ENCODE peak calls at places on chromosomes 12 and 14, in nine cellular contexts. Z is HepG2; O is RWPE2; F is CD8-positive, alpha-beta T cell; Y is nephron progenitor cell; V is ascending aorta; L is NB4; P is mucosa of descending colon; B is progenitor cell of endocrine pancreas. X is an unnamed sample.

GRCh38 chr14:70094106-70094505 is 94.6 kb downstream of the SLC8A3 start:
- DNase-seq in Y (no peak), O (no peak), B (no peak), L (no peak), P (no peak), F (no peak), V (no peak), Z (no peak), X (no peak)

GRCh38 chr14:79011091-79011919 is 841.1 kb downstream of the NRXN3 start:
- DNase-seq in F (no peak), L (peak), O (peak), Y (peak), V (no peak), P (no peak), Z (peak), B (no peak), X (no peak)

GRCh38 chr14:24249230-24250021 is 7.0 kb upstream of the TINF2 start:
- DNase-seq in L (no peak), O (no peak), F (no peak), V (no peak), Y (no peak), Z (no peak), P (peak), B (no peak), X (no peak)

GRCh38 chr12:21764063-21764462 is 10.4 kb downstream of the KCNJ8 start:
- DNase-seq in O (no peak), V (no peak), F (no peak), P (no peak), Y (no peak), L (no peak), Z (no peak), B (no peak), X (no peak)

GRCh38 chr14:99067141-99067920 is 204.7 kb downstream of the BCL11B start:
- DNase-seq in Z (no peak), B (no peak), F (no peak), V (no peak), O (no peak), Y (no peak), P (no peak), L (no peak), X (no peak)

GRCh38 chr12:110565919-110566871 is 16.9 kb downstream of the PPTC7 start:
- DNase-seq in B (no peak), V (no peak), O (no peak), Y (no peak), L (no peak), F (no peak), P (no peak), Z (peak), X (no peak)

GRCh38 chr12:46874642-46875041 is 48.8 kb upstream of the SLC38A4 start:
- DNase-seq in V (no peak), F (no peak), Y (no peak), Z (no peak), B (no peak), P (no peak), O (no peak), L (no peak), X (no peak)

GRCh38 chr12:51372021-51372420 is 19.2 kb downstream of the GALNT6 start:
- DNase-seq in O (no peak), Y (no peak), B (no peak), F (no peak), L (no peak), P (no peak), V (no peak), Z (no peak), X (no peak)

GRCh38 chr12:6946033-6946919 is 2.5 kb downstream of the C12orf57 start:
- DNase-seq in Y (peak), F (no peak), P (peak), O (peak), L (no peak), V (no peak), Z (peak), B (peak), X (no peak)

GRCh38 chr12:32134144-32134888 is 27.7 kb downstream of the BICD1 start:
- DNase-seq in O (no peak), F (peak), V (no peak), Z (no peak), Y (no peak), B (no peak), P (no peak), L (peak), X (no peak)

GRCh38 chr12:71014180-71014785 is 93.7 kb upstream of the PTPRR start:
- DNase-seq in V (no peak), F (no peak), Y (no peak), O (no peak), P (no peak), B (no peak), L (peak), Z (peak), X (no peak)

GRCh38 chr12:132836803-132837331 is 8.2 kb upstream of the GOLGA3 start:
- DNase-seq in F (no peak), P (no peak), O (no peak), Y (no peak), B (no peak), L (no peak), Z (no peak), V (no peak), X (no peak)

GRCh38 chr14:52789118-52789517 is 2.3 kb downstream of the GNPNAT1 start:
- DNase-seq in F (no peak), L (peak), B (no peak), Z (no peak), O (no peak), P (no peak), Y (no peak), V (no peak), X (no peak)

GRCh38 chr14:106841701-106842100 is 1315.3 kb downstream of the TMEM121 start:
- DNase-seq in O (no peak), Y (no peak), F (no peak), V (no peak), B (no peak), P (no peak), L (no peak), Z (no peak), X (no peak)

GRCh38 chr12:105330938-105331804 is 680 bp downstream of the C12orf75 start:
- DNase-seq in L (peak), B (peak), Z (no peak), P (peak), O (no peak), F (peak), Y (peak), V (no peak), X (no peak)

GRCh38 chr14:64734990-64735389 is 30.8 kb downstream of the PLEKHG3 start:
- DNase-seq in Y (no peak), L (no peak), F (no peak), V (no peak), Z (no peak), O (peak), B (no peak), P (peak), X (no peak)

GRCh38 chr14:74792249-74793039 is 29.3 kb downstream of the YLPM1 start:
- DNase-seq in Z (no peak), F (no peak), O (no peak), V (no peak), P (no peak), L (no peak), Y (no peak), B (no peak), X (no peak)

GRCh38 chr12:109098671-109099070 is 1.3 kb downstream of the UNG start:
- DNase-seq in Z (no peak), Y (no peak), O (no peak), B (no peak), F (no peak), L (no peak), V (no peak), P (no peak), X (no peak)

GRCh38 chr12:46556820-46557524 is 184.4 kb upstream of the SLC38A2 start:
- DNase-seq in Y (no peak), P (no peak), F (no peak), Z (no peak), L (no peak), V (no peak), B (no peak), O (no peak), X (no peak)

GRCh38 chr14:93008381-93008780 is 85.4 kb downstream of the CHGA start:
- DNase-seq in Z (no peak), L (no peak), V (no peak), F (no peak), B (no peak), P (peak), O (no peak), Y (no peak), X (no peak)

GRCh38 chr12:69059465-69060457 is 126.8 kb upstream of the CPM start:
- DNase-seq in L (peak), B (no peak), O (no peak), Z (no peak), V (no peak), P (no peak), Y (no peak), F (no peak), X (no peak)

GRCh38 chr12:109459247-109459646 is 17.9 kb downstream of the KCTD10 start:
- DNase-seq in L (no peak), F (no peak), P (no peak), O (no peak), Y (no peak), Z (no peak), V (no peak), B (no peak), X (no peak)

GRCh38 chr12:120971299-120972180 is 6.8 kb upstream of the HNF1A start:
- DNase-seq in B (no peak), L (peak), Y (no peak), F (peak), P (peak), O (no peak), V (no peak), Z (peak), X (no peak)

GRCh38 chr12:105365231-105365630 is 34.7 kb downstream of the C12orf75 start:
- DNase-seq in V (no peak), Z (no peak), P (no peak), B (no peak), F (no peak), L (no peak), Y (no peak), O (no peak), X (no peak)

GRCh38 chr14:93981874-93982683 is 5.7 kb upstream of the ASB2 start:
- DNase-seq in L (no peak), P (no peak), Y (no peak), F (no peak), B (no peak), Z (no peak), V (no peak), O (no peak), X (peak)

GRCh38 chr14:50311337-50311973 is 574 bp downstream of the L2HGDH start:
- DNase-seq in V (no peak), Z (peak), O (no peak), Y (peak), P (no peak), B (no peak), L (no peak), F (no peak), X (no peak)

GRCh38 chr14:93936245-93936644 is 9.1 kb downstream of the FAM181A start:
- DNase-seq in Y (no peak), F (no peak), B (no peak), P (no peak), L (peak), O (no peak), V (no peak), Z (no peak), X (no peak)

GRCh38 chr12:74043343-74043742 is 494.3 kb upstream of the ATXN7L3B start:
- DNase-seq in O (no peak), F (no peak), Y (no peak), Z (no peak), B (no peak), L (no peak), P (no peak), V (no peak), X (no peak)

GRCh38 chr12:12717586-12718381 is 616 bp downstream of the CDKN1B start:
- DNase-seq in Y (peak), V (no peak), F (no peak), B (peak), Z (no peak), O (no peak), P (peak), L (peak), X (no peak)

GRCh38 chr12:83506841-83507240 is 820.1 kb downstream of the TMTC2 start:
- DNase-seq in F (no peak), L (no peak), V (no peak), Z (no peak), B (no peak), Y (no peak), O (no peak), P (no peak), X (no peak)

GRCh38 chr14:32808574-32809098 is 130.0 kb upstream of the NPAS3 start:
- DNase-seq in L (no peak), O (no peak), V (no peak), B (no peak), P (no peak), Y (no peak), Z (no peak), F (no peak), X (no peak)

GRCh38 chr12:100858658-100859057 is 64.1 kb downstream of the ANO4 start:
- DNase-seq in L (no peak), F (no peak), O (no peak), B (no peak), P (no peak), V (no peak), Z (no peak), Y (no peak), X (no peak)

GRCh38 chr12:58774008-58774407 is 146.3 kb downstream of the LRIG3 start:
- DNase-seq in L (no peak), Y (no peak), P (no peak), B (no peak), V (no peak), F (no peak), Z (no peak), O (no peak), X (no peak)

GRCh38 chr12:590206-590750 is 73.0 kb downstream of the NINJ2 start:
- DNase-seq in F (no peak), B (no peak), Z (no peak), V (no peak), L (no peak), O (no peak), P (no peak), Y (no peak), X (peak)

DNA sequence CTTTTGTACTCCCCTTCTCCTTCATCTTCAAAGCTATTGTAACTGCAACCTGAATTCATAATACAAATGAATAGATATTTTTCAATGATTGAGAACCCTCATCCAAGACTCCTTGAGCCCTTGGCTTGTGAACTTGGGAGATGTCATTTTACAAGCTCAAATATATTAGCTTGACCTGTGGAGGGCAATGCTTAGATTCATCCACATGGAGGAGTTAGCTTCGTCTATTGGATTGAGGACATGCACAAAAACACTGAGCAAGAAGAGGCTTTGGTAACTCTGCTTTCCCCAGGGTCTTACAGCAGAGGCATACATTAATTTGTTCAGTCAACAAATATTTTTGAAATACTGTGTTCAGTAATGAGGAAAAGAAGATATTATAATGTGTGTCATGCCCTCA is 101.1 kb downstream of the OTOGL start:
- DNase-seq in F (no peak), Z (no peak), V (no peak), Y (no peak), O (no peak), P (no peak), B (no peak), L (no peak), X (no peak)
- TF ChIP-seq CTCF in F (no peak), Z (no peak), V (no peak), Y (no peak), O (no peak), P (no peak), B (no peak), L (no peak), X (no peak)

DNA sequence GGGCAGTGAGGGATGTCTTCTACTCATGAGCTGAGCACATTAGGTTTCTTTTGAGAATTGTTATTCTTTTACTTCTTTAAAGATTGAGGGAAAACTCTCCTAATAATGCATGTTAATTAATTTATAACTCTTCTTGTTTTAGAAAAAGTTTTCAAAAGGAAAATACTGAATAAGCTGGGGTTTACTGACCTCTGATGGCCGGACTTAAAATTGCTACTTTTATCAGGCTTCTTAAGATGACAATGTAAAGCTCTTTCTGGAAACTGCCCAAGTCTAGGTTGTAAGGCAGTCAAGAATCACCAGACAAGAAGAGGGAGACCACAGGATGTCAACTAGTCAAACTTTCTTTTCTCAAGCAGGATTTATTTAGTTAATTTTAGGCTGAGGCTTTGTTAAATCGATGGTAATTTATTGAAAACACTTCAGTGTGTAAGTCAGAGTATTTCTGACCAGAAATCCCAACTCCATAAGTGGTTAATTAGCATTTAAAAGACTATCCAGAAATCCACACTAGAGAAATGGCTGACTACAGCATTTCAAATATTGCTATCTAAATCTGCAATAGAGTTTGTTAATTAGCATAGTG is 82.1 kb downstream of the AVPR1A start:
- DNase-seq in B (no peak), O (no peak), Y (no peak), F (no peak), Z (peak), L (peak), P (no peak), V (no peak), X (no peak)
- TF ChIP-seq CTCF in B (peak), O (peak), Y (peak), F (no peak), Z (peak), L (peak), P (no peak), V (peak), X (peak)

DNA sequence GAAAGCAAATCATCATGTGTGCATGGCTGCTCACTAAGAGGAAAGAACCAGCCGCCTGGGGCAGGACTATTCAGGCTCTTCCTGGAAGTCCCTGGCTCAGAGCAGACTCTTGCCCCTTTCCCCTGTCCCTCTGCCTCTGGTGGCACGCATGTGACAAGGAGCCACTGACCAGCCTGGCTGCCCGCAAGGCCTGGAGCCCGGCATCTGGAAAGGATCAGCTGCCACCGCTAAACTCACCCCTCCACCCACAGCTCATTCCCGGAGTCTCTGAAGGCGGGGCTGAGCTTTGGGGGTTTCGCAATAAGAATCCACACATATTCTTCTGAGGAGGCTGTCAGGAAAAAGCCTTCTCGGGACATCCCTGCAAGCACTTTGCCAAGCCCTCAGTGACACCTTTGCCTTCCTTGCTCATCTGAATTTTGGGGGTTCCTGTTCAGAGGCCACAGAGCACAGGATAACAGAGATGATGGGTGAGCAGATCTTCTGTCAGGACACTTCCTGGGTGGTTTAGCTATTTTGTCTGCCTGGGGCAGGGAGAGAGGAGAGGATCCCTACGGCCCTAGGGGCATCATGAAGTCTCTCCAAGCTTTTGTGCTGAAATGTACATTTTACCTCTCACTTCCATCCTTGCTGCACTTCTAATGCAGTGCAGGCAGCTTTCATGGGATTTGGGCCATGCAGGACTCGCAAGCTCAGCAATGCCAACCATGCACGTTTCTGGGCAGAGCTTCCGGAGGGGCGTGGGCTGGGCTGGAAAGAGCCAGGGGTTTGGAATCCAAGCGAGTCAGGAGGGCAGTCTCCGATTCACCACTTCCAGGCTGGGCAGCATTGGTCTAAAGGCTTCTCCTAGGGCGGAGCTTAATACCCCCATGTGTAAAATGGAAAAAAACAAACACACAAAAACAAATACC is 124.8 kb upstream of the MAP1LC3B2 start:
- DNase-seq in F (no peak), Y (peak), L (peak), P (peak), B (no peak), O (peak), Z (no peak), V (peak), X (peak)
- TF ChIP-seq CTCF in F (no peak), Y (no peak), L (no peak), P (no peak), B (no peak), O (no peak), Z (no peak), V (no peak), X (no peak)

GRCh38 chr12:104230304-104230703 is 14.7 kb downstream of the TXNRD1 start:
- DNase-seq in F (no peak), V (no peak), O (no peak), L (no peak), Y (no peak), B (no peak), Z (no peak), P (no peak), X (no peak)
- TF ChIP-seq CTCF in F (no peak), V (no peak), O (no peak), L (no peak), Y (no peak), B (peak), Z (no peak), P (no peak), X (peak)

X was measured in chondrocyte.